ENCODE peak calls at places on chromosomes 13 and 19, in six cellular contexts. D, V, K, L, M and R are unnamed samples.

GRCh38 chr19:29967623-29968022 is 25.6 kb downstream of the URI1 start:
- DNase-seq in M (no peak), K (peak), V (no peak), L (no peak), D (no peak), R (peak)

GRCh38 chr19:55058781-55059610 is 4.0 kb downstream of the RDH13 start:
- DNase-seq in M (peak), D (no peak), V (no peak), L (no peak), K (no peak), R (no peak)

GRCh38 chr19:1364070-1364719 is 19.5 kb upstream of the NDUFS7 start:
- DNase-seq in V (no peak), D (no peak), M (no peak), L (no peak), K (peak), R (peak)

GRCh38 chr19:51702103-51702753 is 9.1 kb downstream of the SPACA6 start:
- DNase-seq in D (peak), M (peak), L (peak), K (peak), V (no peak), R (peak)

GRCh38 chr19:40223135-40223822 is 3.2 kb downstream of the CCNP start:
- DNase-seq in K (no peak), L (peak), D (peak), M (peak), V (no peak), R (no peak)

GRCh38 chr13:113023694-113024430 is 54.8 kb downstream of the MCF2L start:
- DNase-seq in M (no peak), K (no peak), L (no peak), V (no peak), D (no peak), R (no peak)

GRCh38 chr13:19864018-19864338 is 529 bp upstream of the ZMYM5 start:
- DNase-seq in L (no peak), D (no peak), V (peak), K (no peak), M (peak), R (peak)

GRCh38 chr19:46626441-46626840 is 1.6 kb upstream of the PTGIR start:
- DNase-seq in V (no peak), L (no peak), M (no peak), D (no peak), K (no peak), R (no peak)

GRCh38 chr13:49908637-49909036 is 27.5 kb downstream of the SPRYD7 start:
- DNase-seq in M (peak), D (peak), K (no peak), V (no peak), L (no peak), R (no peak)

GRCh38 chr13:49840266-49840665 is 47.8 kb upstream of the KPNA3 start:
- DNase-seq in D (no peak), L (no peak), M (peak), V (no peak), K (peak), R (no peak)

GRCh38 chr19:11697284-11697855 is 41.4 kb downstream of the ZNF823 start:
- DNase-seq in V (no peak), L (no peak), D (no peak), K (no peak), M (no peak), R (no peak)

GRCh38 chr19:42246143-42246868 is 3.9 kb upstream of the GSK3A start:
- DNase-seq in L (no peak), K (peak), V (no peak), M (peak), D (peak), R (peak)

GRCh38 chr13:29524641-29525040 is 70.8 kb downstream of the SLC7A1 start:
- DNase-seq in M (no peak), D (no peak), K (no peak), V (no peak), L (no peak), R (no peak)

GRCh38 chr13:67518785-67519184 is 288.6 kb upstream of the PCDH9 start:
- DNase-seq in M (peak), L (no peak), V (peak), D (no peak), K (no peak), R (no peak)

GRCh38 chr19:1837222-1837565 is 11.1 kb downstream of the REXO1 start:
- DNase-seq in L (no peak), M (no peak), V (no peak), K (no peak), D (no peak), R (no peak)

GRCh38 chr13:75123428-75123827 is 358.5 kb downstream of the TBC1D4 start:
- DNase-seq in V (no peak), M (no peak), D (no peak), L (no peak), K (no peak), R (no peak)

GRCh38 chr13:19178901-19179593 is 2.6 kb downstream of the TUBA3C start:
- DNase-seq in M (no peak), D (no peak), V (no peak), L (no peak), K (no peak), R (no peak)

GRCh38 chr13:32669030-32669646 is 82.9 kb downstream of the PDS5B start:
- DNase-seq in D (no peak), K (peak), V (peak), M (peak), L (no peak), R (peak)

GRCh38 chr19:35609881-35610353 is 2.6 kb upstream of the HAUS5 start:
- DNase-seq in M (no peak), D (no peak), K (no peak), L (no peak), V (no peak), R (no peak)

GRCh38 chr19:8320564-8321066 is 560 bp downstream of the NDUFA7 start:
- DNase-seq in M (peak), K (no peak), L (no peak), D (no peak), V (no peak), R (peak)

GRCh38 chr13:72886272-72887062 is 104.5 kb downstream of the PIBF1 start:
- DNase-seq in V (no peak), L (no peak), D (no peak), K (peak), M (no peak), R (no peak)

GRCh38 chr13:20570540-20570939 is 3.6 kb downstream of the IFT88 start:
- DNase-seq in D (no peak), M (no peak), V (no peak), K (peak), L (no peak), R (peak)

GRCh38 chr19:40231544-40232424 is 5.3 kb upstream of the CCNP start:
- DNase-seq in L (no peak), M (peak), D (peak), K (no peak), V (no peak), R (peak)

GRCh38 chr13:30829788-30830637 is 76.1 kb upstream of the MEDAG start:
- DNase-seq in V (no peak), K (no peak), M (no peak), D (no peak), L (no peak), R (no peak)

GRCh38 chr19:33302974-33303790 is 848 bp upstream of the CEBPA start:
- DNase-seq in K (peak), M (peak), V (no peak), L (no peak), D (peak), R (peak)

GRCh38 chr13:91922969-91923592 is 524.7 kb downstream of the GPC5 start:
- DNase-seq in M (peak), V (no peak), L (no peak), K (no peak), D (no peak), R (no peak)

GRCh38 chr13:102191951-102192461 is 209.8 kb downstream of the FGF14 start:
- DNase-seq in K (peak), L (no peak), M (no peak), V (peak), D (no peak), R (peak)

GRCh38 chr13:36530861-36531590 is 98.7 kb downstream of the CCNA1 start:
- DNase-seq in V (no peak), L (no peak), M (no peak), D (no peak), K (no peak), R (no peak)

GRCh38 chr13:86846501-86846900 is 824.7 kb upstream of the SLITRK5 start:
- DNase-seq in L (no peak), D (no peak), K (peak), M (no peak), V (no peak), R (peak)

GRCh38 chr13:114099918-114100445 is 32.4 kb downstream of the RASA3 start:
- DNase-seq in L (no peak), K (peak), M (peak), D (peak), V (no peak), R (peak)

GRCh38 chr19:55658846-55659459 is 4.1 kb downstream of the U2AF2 start:
- DNase-seq in L (no peak), V (no peak), K (no peak), D (no peak), M (no peak), R (no peak)

GRCh38 chr19:49666120-49666444 is 349 bp downstream of the BCL2L12 start:
- DNase-seq in L (no peak), K (no peak), V (no peak), D (no peak), M (no peak), R (no peak)
- H2BK120ac ChIP-seq in L (no peak), K (no peak), V (no peak), D (no peak), M (no peak), R (no peak)

DNA sequence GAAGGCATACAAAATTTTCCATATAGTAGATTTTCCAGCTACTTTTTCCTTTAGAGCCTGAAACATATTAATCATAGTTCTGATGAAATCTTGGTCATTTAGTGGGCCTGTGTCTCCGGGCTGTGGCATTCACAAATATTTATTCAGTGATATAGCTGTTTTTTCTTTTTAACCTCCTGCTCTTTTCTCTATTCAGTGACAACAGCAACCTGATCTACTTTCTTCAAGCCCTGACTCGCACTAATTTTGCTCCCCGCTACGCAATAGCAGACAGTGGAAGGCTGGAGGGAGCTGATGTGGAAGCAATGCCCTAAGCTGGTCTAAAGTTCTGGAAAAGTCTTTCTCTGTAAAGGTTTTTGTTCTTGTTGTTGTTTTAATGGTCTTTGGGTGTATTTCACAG is 289.7 kb downstream of the SLITRK6 start:
- DNase-seq in D (no peak), M (no peak), K (peak), L (no peak), V (no peak), R (peak)
- H2BK120ac ChIP-seq in D (no peak), M (no peak), K (no peak), L (no peak), V (no peak), R (no peak)

DNA sequence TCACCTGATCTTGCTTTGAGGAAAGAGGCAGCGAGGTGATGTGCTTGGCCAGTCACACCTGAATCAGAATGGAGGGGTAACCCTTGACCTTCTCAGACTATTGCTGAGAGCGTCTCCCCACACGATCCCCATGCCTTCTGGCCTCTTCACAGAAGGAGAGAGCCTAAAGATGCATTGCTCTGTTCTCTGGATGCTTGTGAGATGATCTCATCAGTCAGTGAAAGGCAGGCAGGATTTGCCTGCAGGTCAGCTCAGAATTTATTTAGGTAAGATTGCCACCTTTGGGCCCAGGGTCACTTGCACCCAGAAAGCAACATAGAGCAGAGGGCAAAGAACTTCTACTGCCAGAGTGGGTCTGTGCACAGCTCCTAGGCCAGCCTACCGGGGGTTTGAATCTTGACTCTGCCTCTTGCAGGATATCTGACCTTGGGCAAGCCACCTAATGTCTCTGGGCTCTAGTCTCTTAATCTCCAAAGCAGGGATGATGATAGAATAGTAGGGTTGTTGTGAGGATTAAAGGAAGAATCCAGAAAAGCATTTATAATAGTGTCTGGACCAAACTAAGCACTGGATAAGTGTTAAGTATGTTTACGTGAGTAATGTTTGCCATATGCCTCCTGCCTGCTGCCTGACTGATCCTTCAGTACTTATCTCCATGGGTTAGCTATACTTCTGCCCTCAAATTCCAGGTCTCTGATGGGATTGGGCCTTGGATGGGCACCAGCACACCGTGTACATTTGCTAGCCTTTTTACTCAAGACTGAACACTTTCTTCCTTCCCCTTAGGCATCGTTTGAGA is 8.5 kb upstream of the FLT1 start:
- DNase-seq in D (no peak), M (peak), K (peak), L (no peak), V (no peak), R (peak)
- H2BK120ac ChIP-seq in D (no peak), M (no peak), K (no peak), L (no peak), V (no peak), R (no peak)

DNA sequence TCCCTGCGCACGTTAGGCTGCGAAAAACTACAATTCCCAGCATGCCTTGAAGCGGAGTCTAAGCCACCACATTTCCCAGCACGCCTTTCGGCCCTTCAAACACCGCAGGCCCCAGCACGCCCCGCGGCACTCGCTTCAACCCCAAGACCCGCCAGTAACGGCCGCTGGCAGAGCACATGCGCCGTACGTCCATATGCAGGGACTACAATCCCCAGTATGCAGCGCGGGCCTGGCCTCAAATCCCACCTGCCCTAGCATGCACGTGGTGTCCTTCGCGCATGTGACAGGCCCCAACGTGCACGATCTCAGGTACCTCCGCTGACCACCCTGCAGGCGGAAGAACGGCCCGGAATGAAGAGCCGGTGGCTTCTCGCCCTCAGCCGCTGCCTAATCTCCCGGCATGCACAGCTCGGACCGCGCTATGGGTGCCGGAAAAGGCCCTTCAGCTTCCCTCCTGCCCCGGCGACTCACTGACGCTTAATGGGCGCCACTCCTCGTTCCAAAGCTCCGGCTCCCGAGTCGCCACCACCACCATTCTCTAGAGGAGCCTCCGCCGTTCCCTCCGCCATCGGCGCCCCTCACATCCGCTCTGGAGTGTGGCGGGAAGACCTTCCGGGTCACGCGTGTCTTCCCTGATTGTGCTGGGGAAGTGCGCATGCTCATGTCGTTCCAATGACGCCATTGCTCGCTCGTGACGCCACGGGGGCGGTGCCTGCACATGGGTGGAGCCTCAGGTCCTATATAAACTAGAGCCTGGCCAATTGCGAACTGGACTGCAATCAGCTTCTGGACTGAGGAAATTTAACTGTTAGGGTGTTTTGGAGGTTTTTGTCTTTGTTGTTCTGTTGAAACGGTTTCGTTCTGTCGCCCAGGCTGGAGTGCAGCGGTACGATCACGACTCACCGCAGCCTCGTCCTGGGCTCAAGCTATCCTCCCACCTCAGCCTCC is at the start of gene DUS3L:
- DNase-seq in L (peak), V (peak), M (peak), K (peak), D (peak), R (peak)
- H2BK120ac ChIP-seq in L (no peak), V (peak), M (no peak), K (peak), D (no peak), R (peak)

DNA sequence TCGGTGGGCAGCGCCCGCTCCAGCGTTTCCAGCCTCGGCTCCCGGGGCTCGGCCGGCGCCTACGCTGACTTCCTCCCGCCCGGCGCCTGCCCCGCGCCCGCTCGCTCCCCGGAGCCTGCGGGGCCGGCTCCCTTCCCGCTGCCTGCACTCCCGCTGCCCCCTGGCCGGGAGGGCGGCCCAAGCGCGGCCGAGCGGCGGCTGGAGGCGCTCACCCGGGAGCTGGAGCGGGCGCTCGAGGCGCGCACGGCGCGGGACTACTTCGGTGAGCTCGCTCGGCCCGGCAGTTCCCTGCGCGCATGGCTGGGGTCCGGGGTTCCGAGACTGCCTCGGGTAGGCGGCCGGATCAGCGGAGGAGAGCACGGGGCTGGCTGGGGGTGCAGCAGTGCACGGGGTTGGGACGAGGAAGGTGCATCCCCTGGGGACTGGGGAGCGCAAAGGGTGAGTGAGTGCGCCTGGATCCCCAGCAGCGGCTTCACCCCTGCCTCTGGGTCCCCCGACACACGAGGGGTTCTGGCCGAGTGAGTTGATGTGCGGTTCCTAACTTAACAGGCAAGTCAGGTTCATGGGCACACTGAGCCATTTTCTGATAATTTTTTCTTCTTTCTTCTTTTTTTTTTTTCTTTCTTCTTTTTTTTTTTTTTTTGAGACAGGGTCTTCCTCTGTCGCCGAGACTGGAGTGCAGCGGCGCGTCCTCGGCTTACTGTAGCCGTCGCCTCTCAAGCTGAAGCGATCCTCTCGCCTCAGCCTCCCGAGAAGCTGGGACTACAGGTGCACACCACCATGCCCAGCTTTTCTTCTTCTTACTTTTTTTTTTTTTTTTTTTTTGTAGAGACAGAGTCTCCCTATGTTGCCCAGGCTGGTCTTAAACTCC is 1.1 kb downstream of the WTIP start:
- DNase-seq in K (peak), D (no peak), M (peak), V (no peak), L (no peak), R (peak)
- H2BK120ac ChIP-seq in K (no peak), D (no peak), M (peak), V (peak), L (no peak), R (peak)

DNA sequence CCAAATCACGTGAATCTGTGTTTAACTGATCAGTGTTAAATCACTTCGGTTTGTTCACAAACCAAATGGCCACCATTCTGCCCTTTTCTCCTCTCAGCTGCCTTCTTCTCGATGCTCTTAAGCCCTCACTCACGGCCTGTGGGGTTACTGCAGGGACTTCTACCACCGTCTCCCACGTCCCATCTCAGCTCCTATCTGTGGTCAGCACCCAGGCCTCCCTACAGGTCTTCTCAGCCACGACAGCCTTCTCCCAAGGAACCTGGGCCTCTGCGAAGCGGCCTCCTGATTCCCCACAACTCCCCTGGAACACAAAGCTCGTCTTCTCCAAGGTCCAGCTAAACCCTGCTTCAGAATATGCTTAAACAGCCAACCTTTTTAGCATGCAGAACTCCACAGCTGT is 103.8 kb downstream of the COL4A2 start:
- DNase-seq in L (no peak), D (no peak), V (no peak), M (no peak), K (no peak), R (peak)
- H2BK120ac ChIP-seq in L (no peak), D (no peak), V (no peak), M (no peak), K (peak), R (peak)

GRCh38 chr13:94552095-94552494 is 43.9 kb downstream of the TGDS start:
- DNase-seq in K (no peak), M (no peak), D (no peak), L (no peak), V (no peak), R (no peak)

GRCh38 chr13:94553766-94554165 is 42.2 kb downstream of the TGDS start:
- DNase-seq in K (no peak), L (no peak), V (no peak), M (no peak), D (no peak), R (no peak)

GRCh38 chr13:94548382-94549240 is 47.3 kb downstream of the TGDS start:
- DNase-seq in K (peak), V (no peak), D (peak), M (no peak), L (peak), R (peak)

GRCh38 chr13:94549241-94550029 is 46.5 kb downstream of the TGDS start:
- DNase-seq in K (peak), L (peak), M (peak), V (peak), D (peak), R (peak)

GRCh38 chr13:94550030-94550738 is 45.8 kb downstream of the TGDS start:
- DNase-seq in L (no peak), D (no peak), K (peak), M (no peak), V (no peak), R (no peak)
- H2BK120ac ChIP-seq in L (no peak), D (no peak), K (peak), M (no peak), V (no peak), R (no peak)

GRCh38 chr13:40288259-40288658 is 378.2 kb downstream of the FOXO1 start:
- DNase-seq in K (no peak), L (no peak), D (no peak), M (no peak), V (no peak), R (no peak)

GRCh38 chr13:40287428-40287827 is 379.0 kb downstream of the FOXO1 start:
- DNase-seq in M (no peak), L (no peak), V (no peak), D (no peak), K (no peak), R (no peak)

GRCh38 chr13:40285634-40286033 is 380.8 kb downstream of the FOXO1 start:
- DNase-seq in D (no peak), L (no peak), M (no peak), K (no peak), V (no peak), R (no peak)

GRCh38 chr13:40283666-40284065 is 382.8 kb downstream of the FOXO1 start:
- DNase-seq in K (no peak), M (no peak), D (no peak), L (no peak), V (no peak), R (no peak)
- H2BK120ac ChIP-seq in K (no peak), M (no peak), D (no peak), L (no peak), V (no peak), R (no peak)